ENCODE peak calls at places on chromosomes 16 and 17, in five cellular contexts. I is GM19239, D is RPMI8226, U is M059J, K is heart right ventricle. P is an unnamed sample.

GRCh38 chr17:77475012-77475976 is 334.5 kb downstream of the SEC14L1 start:
- DNase-seq in I (no peak), D (no peak), U (peak; percentile 94), K (no peak), P (no peak)

GRCh38 chr17:46869296-46869695 is 17.9 kb downstream of the WNT9B start:
- DNase-seq in I (no peak), D (no peak), U (no peak), K (no peak), P (no peak)

GRCh38 chr17:6147054-6147453 is 76.9 kb downstream of the WSCD1 start:
- DNase-seq in I (no peak), D (no peak), U (no peak), K (no peak), P (no peak)

GRCh38 chr17:80441133-80441578 is 26.2 kb downstream of the ENDOV start:
- DNase-seq in I (peak; percentile 76), D (peak; percentile 72), U (peak; percentile 19), K (peak; percentile 32), P (no peak)

GRCh38 chr17:75124041-75124818 is 7.3 kb downstream of the NT5C start:
- DNase-seq in I (no peak), D (no peak), U (peak; percentile 96), K (peak; percentile 40), P (peak; percentile 87)

GRCh38 chr16:80285089-80285488 is 255.7 kb upstream of the DYNLRB2 start:
- DNase-seq in I (no peak), D (no peak), U (peak; percentile 90), K (no peak), P (no peak)

GRCh38 chr17:5237541-5238016 is 2.9 kb upstream of the SCIMP start:
- DNase-seq in I (no peak), D (peak; percentile 79), U (peak; percentile 61), K (peak; percentile 30), P (no peak)

GRCh38 chr16:85622683-85623082 is 9.6 kb downstream of the GSE1 start:
- DNase-seq in I (no peak), D (no peak), U (no peak), K (no peak), P (no peak)

GRCh38 chr16:22318690-22319358 is 21.6 kb downstream of the POLR3E start:
- DNase-seq in I (peak; percentile 29), D (peak; percentile 53), U (peak; percentile 28), K (no peak), P (peak; percentile 44)

GRCh38 chr17:28221751-28222414 is 97.1 kb upstream of the TMEM97 start:
- DNase-seq in I (no peak), D (no peak), U (no peak), K (no peak), P (no peak)

P was measured in ureter.